ENCODE peak calls at places on chromosomes 3 and 15, in eight cellular contexts. K is EH; L is GF-D8; I is CD8-positive, alpha-beta T cell; M is effector CD4-positive, alpha-beta T cell; Z is fibroblast of the aortic adventitia; A is neural crest cell; N is AG04450. H is an unnamed sample.

GRCh38 chr3:34012102-34012461 is 213.7 kb downstream of the PDCD6IP start:
- DNase-seq in I (no peak), K (peak; percentile 99), M (no peak), N (peak; percentile 94), A (no peak), Z (peak; percentile 99), L (no peak), H (no peak)

GRCh38 chr3:172181936-172182708 is 142.7 kb downstream of the FNDC3B start:
- DNase-seq in I (no peak), N (no peak), L (no peak), M (no peak), A (no peak), K (peak; percentile 77), Z (peak; percentile 42), H (no peak)

GRCh38 chr3:121786485-121786884 is 36.9 kb upstream of the GOLGB1 start:
- DNase-seq in I (no peak), L (no peak), A (no peak), K (peak; percentile 9), M (no peak), Z (peak; percentile 77), N (peak; percentile 7), H (no peak)

GRCh38 chr3:123385981-123386380 is 62.9 kb downstream of the ADCY5 start:
- DNase-seq in K (peak; percentile 55), L (no peak), A (no peak), I (no peak), Z (no peak), M (no peak), N (no peak), H (peak; percentile 28)

GRCh38 chr15:67805008-67805681 is 20.2 kb upstream of the SKOR1 start:
- DNase-seq in M (no peak), L (no peak), K (no peak), A (no peak), Z (no peak), I (no peak), N (no peak), H (no peak)

GRCh38 chr3:10244004-10244403 is 4.3 kb upstream of the TATDN2 start:
- DNase-seq in Z (no peak), A (no peak), I (no peak), M (no peak), K (no peak), L (no peak), N (no peak), H (no peak)

GRCh38 chr3:169104541-169104940 is 559.0 kb downstream of the MECOM start:
- DNase-seq in N (no peak), I (no peak), M (no peak), Z (peak; percentile 56), K (peak; percentile 71), A (no peak), L (no peak), H (no peak)

GRCh38 chr3:15942462-15942861 is 144.7 kb upstream of the ANKRD28 start:
- DNase-seq in A (no peak), N (no peak), Z (no peak), K (peak; percentile 21), I (no peak), M (no peak), L (no peak), H (no peak)

GRCh38 chr3:36494461-36495109 is 114.3 kb downstream of the STAC start:
- DNase-seq in A (no peak), K (peak; percentile 90), N (peak; percentile 15), Z (peak; percentile 94), L (no peak), I (no peak), M (no peak), H (no peak)

GRCh38 chr3:22959593-22959992 is 243.5 kb upstream of the UBE2E2 start:
- DNase-seq in N (no peak), I (no peak), Z (no peak), M (no peak), A (no peak), K (no peak), L (no peak), H (no peak)

GRCh38 chr3:44948239-44948638 is 27.7 kb downstream of the ZDHHC3 start:
- DNase-seq in N (no peak), I (no peak), M (no peak), K (no peak), L (no peak), A (no peak), Z (no peak), H (no peak)

GRCh38 chr3:42159706-42160472 is 68.7 kb downstream of the TRAK1 start:
- DNase-seq in M (peak; percentile 8), Z (no peak), L (no peak), A (peak; percentile 9), K (peak; percentile 15), N (no peak), I (no peak), H (peak; percentile 65)

GRCh38 chr15:54840999-54841398 is 355.7 kb downstream of the RSL24D1 start:
- DNase-seq in L (no peak), N (no peak), I (no peak), K (no peak), M (no peak), A (no peak), Z (no peak), H (no peak)

GRCh38 chr15:68502398-68502901 is 70.5 kb upstream of the ITGA11 start:
- DNase-seq in L (no peak), N (no peak), I (no peak), M (no peak), A (no peak), Z (no peak), K (no peak), H (no peak)

GRCh38 chr15:96395687-96396086 is 65.2 kb downstream of the NR2F2 start:
- DNase-seq in I (no peak), Z (no peak), L (no peak), M (no peak), N (no peak), A (no peak), K (no peak), H (no peak)

GRCh38 chr3:158725348-158725966 is 6.8 kb downstream of the RARRES1 start:
- DNase-seq in Z (peak; percentile 99), L (no peak), K (peak; percentile 99), A (no peak), N (peak; percentile 94), M (no peak), I (no peak), H (no peak)

GRCh38 chr15:41772720-41773331 is 1.5 kb upstream of the MAPKBP1 start:
- DNase-seq in K (peak; percentile 83), Z (peak; percentile 83), L (peak; percentile 27), A (no peak), N (peak; percentile 63), I (peak; percentile 24), M (peak; percentile 52), H (peak; percentile 66)

GRCh38 chr3:133152056-133152455 is 113.9 kb downstream of the TMEM108 start:
- DNase-seq in Z (no peak), N (no peak), A (no peak), I (no peak), K (no peak), L (no peak), M (no peak), H (no peak)

GRCh38 chr3:169623971-169624370 is 39.5 kb downstream of the MECOM start:
- DNase-seq in L (no peak), M (no peak), A (no peak), N (no peak), Z (no peak), K (no peak), I (no peak), H (no peak)